ENCODE peak calls at places on chromosomes 12 and 14, in eight cellular contexts. M is testis, A is uterus, Y is thyroid gland, D is IMR-90, H is A549, G is Peyer's patch, S is stomach. J is an unnamed sample. For H3K4me1, the result is how much of the 10 kb centered on the place peaks cover.

GRCh38 chr12:53751336-53752191 is at the start of gene CISTR:
- DNase-seq in H (no peak), Y (peak), A (peak), S (no peak), M (no peak), G (peak), D (no peak), J (peak)

GRCh38 chr12:54191550-54192022 is 2.8 kb upstream of the SMUG1 start:
- DNase-seq in G (peak), H (peak), M (peak), S (peak), A (peak), Y (peak), D (peak), J (peak)

GRCh38 chr12:121499929-121500793 is 80.7 kb downstream of the KDM2B start:
- DNase-seq in H (peak), S (peak), D (peak), M (peak), Y (peak), G (peak), A (peak), J (peak)

GRCh38 chr12:68245071-68246021 is 8.1 kb downstream of the IL22 start:
- DNase-seq in A (peak), S (no peak), D (peak), G (no peak), M (peak), H (no peak), Y (peak), J (no peak)

GRCh38 chr12:12266873-12267634 is at the start of gene LRP6:
- DNase-seq in Y (peak), D (peak), S (peak), M (peak), G (peak), A (peak), H (peak), J (peak)

GRCh38 chr14:21894003-21894897 is 220.6 kb upstream of the OR4E1 start:
- DNase-seq in Y (peak), H (no peak), G (peak), M (peak), A (no peak), D (no peak), S (peak), J (peak)

GRCh38 chr12:56224954-56225353 is 812 bp downstream of the NABP2 start:
- DNase-seq in G (no peak), M (no peak), Y (no peak), A (no peak), H (no peak), D (no peak), S (no peak), J (peak)

GRCh38 chr14:105041841-105042765 is 21.2 kb upstream of the CDCA4 start:
- DNase-seq in S (no peak), A (no peak), G (no peak), Y (no peak), H (no peak), D (no peak), M (no peak), J (no peak)

GRCh38 chr12:86838709-86839108 is 582.5 kb upstream of the MGAT4C start:
- DNase-seq in S (no peak), D (no peak), M (peak), H (no peak), Y (no peak), G (no peak), A (no peak), J (no peak)

GRCh38 chr12:16361142-16361783 is 13.8 kb downstream of the MGST1 start:
- DNase-seq in M (no peak), D (no peak), G (no peak), H (no peak), S (no peak), Y (no peak), A (no peak), J (no peak)

GRCh38 chr12:32419520-32419960 is 20.2 kb downstream of the FGD4 start:
- DNase-seq in A (no peak), D (peak), S (no peak), G (no peak), M (peak), Y (peak), H (no peak), J (peak)

GRCh38 chr14:99211410-99211809 is 60.6 kb downstream of the BCL11B start:
- DNase-seq in Y (no peak), H (no peak), S (no peak), A (no peak), G (no peak), D (no peak), M (no peak), J (no peak)

GRCh38 chr12:64744422-64745258 is 14.6 kb downstream of the GNS start:
- DNase-seq in G (no peak), Y (no peak), H (peak), A (no peak), S (no peak), M (no peak), D (peak), J (no peak)

GRCh38 chr12:42386310-42386709 is 60.3 kb downstream of the PPHLN1 start:
- DNase-seq in S (no peak), M (no peak), G (no peak), A (no peak), Y (no peak), D (no peak), H (no peak), J (no peak)

GRCh38 chr14:99233222-99234035 is 38.6 kb downstream of the BCL11B start:
- DNase-seq in D (no peak), H (no peak), G (no peak), S (no peak), A (no peak), M (no peak), Y (no peak), J (no peak)

GRCh38 chr12:2613674-2614073 is 181.1 kb upstream of the FKBP4 start:
- DNase-seq in A (peak), G (no peak), M (no peak), S (no peak), D (peak), Y (no peak), H (peak), J (no peak)

DNA sequence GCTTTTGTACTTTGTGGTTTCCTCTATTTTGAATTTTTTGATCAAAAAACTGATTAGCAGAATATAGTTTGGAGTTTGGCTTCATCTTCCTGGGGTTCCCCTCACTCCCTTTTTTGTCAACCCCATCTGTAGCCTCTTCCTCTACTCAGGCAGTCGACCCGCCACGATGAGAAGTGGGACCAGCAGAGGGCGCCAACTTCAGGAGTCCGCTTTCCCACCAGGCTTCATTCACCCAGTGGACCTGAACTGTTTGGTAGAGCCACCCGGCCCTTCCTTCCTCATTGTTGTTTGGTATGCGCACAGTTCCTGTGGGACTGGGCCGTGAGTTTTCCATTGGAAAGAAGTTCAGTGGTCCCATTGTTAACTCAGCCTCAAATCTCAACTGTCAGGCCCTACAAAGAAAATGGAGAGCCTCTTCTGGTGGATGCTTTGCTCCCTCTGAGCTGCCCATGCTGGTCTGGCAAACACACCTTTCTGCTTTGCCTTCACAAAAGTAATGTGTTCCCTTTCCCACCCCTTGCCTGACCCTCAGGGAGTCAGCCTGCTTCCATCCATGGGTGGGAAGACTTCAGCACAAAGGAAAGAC is 21.7 kb downstream of the TMBIM6 start:
- DNase-seq in D (peak), G (peak), H (peak), S (peak), Y (peak), A (peak), M (peak), J (peak)
- TF ChIP-seq POLR2A in D (no peak), G (no peak), H (no peak), S (no peak), Y (no peak), A (no peak), M (no peak), J (no peak)

GRCh38 chr14:101776315-101776714 is 14.8 kb downstream of the PPP2R5C start:
- DNase-seq in A (no peak), H (no peak), M (no peak), S (no peak), Y (no peak), D (no peak), G (no peak), J (no peak)
- H3K4me1 ChIP-seq in A (under half), H (under half), M (under half), S (under half), Y (under half), D (under half), G (under half), J (under half)

DNA sequence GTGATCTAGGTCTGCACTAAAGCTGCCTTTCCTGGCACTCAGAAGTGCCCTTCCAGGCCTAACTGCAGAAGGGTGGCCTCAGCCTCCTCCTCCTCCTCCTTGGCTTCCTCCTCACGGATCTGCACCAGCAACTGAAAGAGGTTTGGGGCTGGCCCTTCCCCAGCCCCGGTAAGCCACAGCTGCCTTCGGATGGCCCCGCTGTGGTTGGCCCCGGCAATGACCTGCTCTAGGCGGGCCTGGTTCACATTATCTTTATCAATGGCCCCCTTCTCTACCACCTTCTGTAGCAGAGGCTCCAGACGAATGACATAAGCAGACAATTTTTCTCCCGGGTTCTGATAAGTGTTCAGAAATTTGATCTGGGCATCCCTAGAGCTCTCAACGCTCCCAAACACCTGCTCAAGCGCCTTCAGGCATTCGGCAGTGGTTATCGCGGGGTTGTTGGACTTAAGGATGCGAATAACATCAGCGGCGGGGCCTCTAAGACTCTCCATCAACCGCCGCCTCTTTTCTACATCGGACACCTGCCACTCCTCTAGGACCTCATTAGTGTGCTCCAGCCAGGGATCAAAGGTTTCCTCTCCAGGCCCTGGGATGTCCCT is 1.5 kb downstream of the PNMA1 start:
- DNase-seq in H (no peak), M (peak), G (no peak), Y (no peak), S (no peak), A (no peak), D (peak), J (no peak)
- TF ChIP-seq POLR2A in H (no peak), M (no peak), G (no peak), Y (no peak), S (no peak), A (no peak), D (no peak), J (no peak)

GRCh38 chr12:116639765-116640164 is 80.6 kb downstream of the MAP1LC3B2 start:
- DNase-seq in Y (no peak), S (no peak), D (no peak), M (no peak), G (no peak), A (no peak), H (no peak), J (no peak)

GRCh38 chr12:116644806-116645205 is 85.6 kb downstream of the MAP1LC3B2 start:
- DNase-seq in G (no peak), Y (no peak), D (no peak), S (no peak), H (no peak), A (no peak), M (no peak), J (no peak)

GRCh38 chr12:116640320-116640719 is 81.1 kb downstream of the MAP1LC3B2 start:
- DNase-seq in Y (no peak), S (no peak), M (no peak), D (no peak), A (no peak), H (no peak), G (no peak), J (no peak)

GRCh38 chr12:116642101-116642500 is 82.9 kb downstream of the MAP1LC3B2 start:
- DNase-seq in D (no peak), H (no peak), A (no peak), M (no peak), Y (no peak), S (no peak), G (no peak), J (no peak)

DNA sequence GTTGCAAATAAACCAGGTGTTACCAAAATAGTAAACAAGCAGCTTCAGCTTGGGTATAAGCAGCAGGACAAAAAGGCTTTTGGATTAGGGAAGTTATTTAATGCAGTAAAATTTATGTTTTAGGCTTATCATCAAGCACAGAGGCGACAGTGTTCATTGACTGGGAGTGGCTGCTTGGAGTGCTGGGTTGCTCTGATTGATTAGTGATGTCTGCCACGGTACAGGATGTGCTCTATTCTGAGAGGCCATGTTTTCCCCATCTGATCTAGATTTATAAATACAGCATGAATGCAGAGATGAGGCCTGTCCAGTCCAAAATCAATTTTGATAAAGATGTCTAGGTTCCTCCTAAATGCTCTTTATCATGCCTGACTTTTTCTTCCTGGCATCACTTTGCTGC is 83.5 kb downstream of the MAP1LC3B2 start:
- DNase-seq in G (no peak), S (no peak), M (no peak), Y (no peak), A (no peak), H (no peak), D (no peak), J (no peak)
- H3K4me1 ChIP-seq in G (under half), S (under half), M (under half), Y (under half), A (under half), H (under half), D (under half), J (under half)

GRCh38 chr14:77026166-77026929 is 2.2 kb downstream of the IRF2BPL start:
- DNase-seq in Y (peak), D (peak), H (no peak), A (peak), S (peak), G (peak), M (no peak), J (peak)

GRCh38 chr14:77028384-77029246 is at the start of gene IRF2BPL:
- DNase-seq in Y (peak), H (peak), M (peak), D (peak), G (peak), S (peak), A (peak), J (peak)

GRCh38 chr14:77026930-77027537 is 1.5 kb downstream of the IRF2BPL start:
- DNase-seq in M (no peak), S (peak), G (peak), Y (no peak), H (no peak), D (peak), A (peak), J (peak)

GRCh38 chr14:77025744-77026165 is 2.8 kb downstream of the IRF2BPL start:
- DNase-seq in M (no peak), A (no peak), H (no peak), G (no peak), Y (peak), D (no peak), S (no peak), J (peak)

GRCh38 chr14:77027538-77028383 is 747 bp downstream of the IRF2BPL start:
- DNase-seq in S (peak), D (peak), M (peak), H (peak), A (peak), Y (peak), G (peak), J (peak)
- TF ChIP-seq POLR2A in S (no peak), D (no peak), M (no peak), H (no peak), A (peak), Y (peak), G (no peak), J (no peak)

GRCh38 chr14:103108749-103109207 is 14.3 kb downstream of the EXOC3L4 start:
- DNase-seq in S (no peak), H (no peak), A (peak), Y (no peak), M (no peak), D (peak), G (no peak), J (no peak)

GRCh38 chr14:103105580-103106168 is 11.1 kb downstream of the EXOC3L4 start:
- DNase-seq in G (peak), D (no peak), H (no peak), Y (no peak), M (no peak), A (no peak), S (no peak), J (no peak)

GRCh38 chr14:103107455-103107854 is 12.9 kb downstream of the EXOC3L4 start:
- DNase-seq in G (no peak), A (no peak), Y (no peak), D (no peak), S (no peak), M (no peak), H (no peak), J (no peak)

GRCh38 chr14:103109789-103110415 is 13.4 kb upstream of the TNFAIP2 start:
- DNase-seq in Y (peak), H (no peak), S (no peak), D (peak), G (no peak), M (no peak), A (peak), J (peak)

DNA sequence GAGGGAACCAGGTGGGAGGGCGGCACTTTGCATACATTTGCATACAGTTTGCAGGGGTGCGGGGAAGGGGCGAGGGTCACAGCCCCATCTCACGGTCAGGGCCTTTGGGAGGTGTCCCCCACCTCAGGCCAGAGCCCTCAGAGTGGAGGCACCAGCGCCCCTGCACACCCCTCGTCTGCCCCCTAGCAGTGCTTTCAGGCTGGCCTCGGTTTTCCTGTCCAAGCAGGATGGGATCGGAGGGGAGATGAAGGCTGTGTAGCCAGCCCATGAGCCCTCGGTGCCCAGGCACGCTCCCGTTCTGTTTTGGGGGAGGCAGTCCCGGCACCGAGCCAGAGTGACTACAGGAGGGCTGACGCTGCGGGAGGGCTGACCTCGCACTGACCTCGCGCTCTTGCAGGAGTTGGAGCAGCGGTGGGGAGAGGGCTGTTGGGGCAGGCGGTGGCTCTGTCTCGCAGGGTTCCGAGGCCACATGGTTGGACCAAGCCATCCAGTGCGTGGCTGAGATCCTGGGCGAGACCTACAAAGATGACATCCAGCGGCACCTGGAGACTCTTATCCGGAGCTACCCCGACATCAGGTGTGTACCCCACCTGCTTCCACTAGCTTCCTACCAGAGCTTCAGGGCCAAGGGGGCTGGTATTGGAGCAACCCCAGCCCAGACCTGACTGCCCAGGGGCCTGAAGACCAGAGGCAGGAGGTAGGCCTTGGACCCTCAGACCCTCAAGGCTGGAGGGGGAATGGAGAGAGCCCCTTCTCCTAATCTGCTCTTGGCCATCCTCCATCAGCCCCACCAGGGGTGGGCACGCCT is 13.6 kb downstream of the EXOC3L4 start:
- DNase-seq in G (no peak), Y (no peak), A (no peak), S (no peak), D (no peak), M (no peak), H (no peak), J (no peak)
- H3K4me1 ChIP-seq in G (under half), Y (under half), A (under half), S (half or more), D (under half), M (under half), H (half or more), J (half or more)

GRCh38 chr12:60231976-60232907 is 636.4 kb downstream of the SLC16A7 start:
- DNase-seq in M (no peak), G (no peak), A (no peak), Y (no peak), S (no peak), H (no peak), D (no peak), J (no peak)

GRCh38 chr12:60231301-60231700 is 635.5 kb downstream of the SLC16A7 start:
- DNase-seq in Y (no peak), M (no peak), A (no peak), D (no peak), S (no peak), G (no peak), H (no peak), J (no peak)

GRCh38 chr12:60230103-60230502 is 634.3 kb downstream of the SLC16A7 start:
- DNase-seq in D (peak), Y (no peak), S (no peak), A (no peak), H (no peak), G (no peak), M (no peak), J (no peak)

GRCh38 chr12:60225216-60226000 is 629.6 kb downstream of the SLC16A7 start:
- DNase-seq in Y (no peak), D (no peak), S (no peak), G (no peak), M (no peak), A (no peak), H (no peak), J (no peak)

DNA sequence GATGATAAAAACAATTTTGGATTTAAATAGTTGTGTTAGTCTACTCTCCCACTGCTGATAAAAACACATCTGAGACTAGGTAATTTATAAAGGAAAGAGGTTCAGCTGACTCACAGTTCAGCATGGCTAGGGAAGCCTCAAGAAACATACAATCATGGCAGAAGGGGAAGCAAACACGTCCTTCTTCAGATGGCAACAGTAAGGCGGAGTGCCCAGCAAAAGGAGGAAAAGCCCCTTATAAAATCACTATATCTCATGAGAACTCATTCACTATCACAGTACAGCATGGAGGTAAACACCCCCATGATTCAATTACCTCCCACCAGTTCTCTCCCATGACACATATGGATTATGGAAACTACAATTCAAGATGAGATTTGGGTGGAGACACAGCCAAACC is 632.1 kb downstream of the SLC16A7 start:
- DNase-seq in A (no peak), D (no peak), G (no peak), M (no peak), Y (no peak), S (no peak), H (no peak), J (no peak)
- TF ChIP-seq POLR2A in A (no peak), D (no peak), G (no peak), M (no peak), Y (no peak), S (no peak), H (no peak), J (no peak)

GRCh38 chr12:106120578-106121105 is 18.1 kb downstream of the NUAK1 start:
- DNase-seq in A (peak), Y (no peak), D (no peak), S (no peak), H (no peak), G (no peak), M (no peak), J (peak)
- H3K4me1 ChIP-seq in A (under half), Y (under half), D (under half), S (under half), H (half or more), G (under half), M (under half), J (under half)

GRCh38 chr14:103706551-103707328 is 8.5 kb downstream of the XRCC3 start:
- DNase-seq in S (no peak), M (no peak), Y (no peak), A (no peak), D (no peak), G (no peak), H (no peak), J (no peak)
- TF ChIP-seq POLR2A in S (no peak), M (no peak), Y (no peak), A (no peak), D (no peak), G (no peak), H (no peak), J (no peak)